ENCODE peak calls at places on chromosome 21, in four cellular contexts. P is K562, L is A549, C is GM12878. O is an unnamed sample.

GRCh38 chr21:14259669-14260458 is 43.9 kb downstream of the RBM11 start:
- DNase-seq in C (no peak), P (peak; percentile 43), L (peak; percentile 37), O (peak; percentile 51)

GRCh38 chr21:32102426-32102825 is 176.4 kb downstream of the MIS18A start:
- DNase-seq in P (no peak), C (no peak), L (no peak), O (no peak)

GRCh38 chr21:31688603-31689368 is 29.3 kb downstream of the SOD1 start:
- DNase-seq in C (no peak), L (no peak), P (no peak), O (no peak)

GRCh38 chr21:24941316-24942185 is 665.7 kb downstream of the MRPL39 start:
- DNase-seq in L (no peak), P (no peak), C (no peak), O (no peak)

GRCh38 chr21:43881283-43881682 is 16.3 kb downstream of the AGPAT3 start:
- DNase-seq in L (no peak), C (no peak), P (no peak), O (no peak)

GRCh38 chr21:31985398-31985797 is 112.6 kb downstream of the HUNK start:
- DNase-seq in C (no peak), L (no peak), P (no peak), O (no peak)

GRCh38 chr21:21029159-21029558 is 30.9 kb downstream of the NCAM2 start:
- DNase-seq in P (no peak), C (no peak), L (no peak), O (peak; percentile 18)

GRCh38 chr21:32917392-32918135 is 108.2 kb upstream of the OLIG2 start:
- DNase-seq in P (no peak), C (no peak), L (no peak), O (no peak)

GRCh38 chr21:31618696-31619430 is 40.6 kb upstream of the SOD1 start:
- DNase-seq in P (no peak), C (no peak), L (no peak), O (peak; percentile 33)

GRCh38 chr21:15363921-15364320 is 299.1 kb upstream of the NRIP1 start:
- DNase-seq in C (no peak), L (no peak), P (no peak), O (no peak)

GRCh38 chr21:45556645-45557601 is 14.7 kb upstream of the SLC19A1 start:
- DNase-seq in L (no peak), C (no peak), P (no peak), O (peak; percentile 73)

GRCh38 chr21:45554477-45555175 is 12.4 kb upstream of the SLC19A1 start:
- DNase-seq in P (peak; percentile 92), L (peak; percentile 68), C (peak; percentile 23), O (peak; percentile 81)

GRCh38 chr21:45555557-45556301 is 13.5 kb upstream of the SLC19A1 start:
- DNase-seq in C (peak; percentile 56), L (peak; percentile 91), P (peak; percentile 93), O (peak; percentile 94)

GRCh38 chr21:45556302-45556644 is 14.0 kb upstream of the SLC19A1 start:
- DNase-seq in L (no peak), P (no peak), C (no peak), O (no peak)

GRCh38 chr21:45555251-45555556 is 13.0 kb upstream of the SLC19A1 start:
- DNase-seq in P (no peak), L (no peak), C (no peak), O (no peak)
- H3K4me3 ChIP-seq in P (peak overlapping the region; percentile 40), L (peak overlapping the region; percentile 56), C (peak overlapping the region; percentile 69), O (no peak overlapping the region)

GRCh38 chr21:36854391-36854790 is 112.1 kb downstream of the HLCS start:
- DNase-seq in P (peak; percentile 72), L (peak; percentile 75), C (no peak), O (peak; percentile 70)
- TF ChIP-seq MAX in P (no peak), L (no peak), C (no peak), O (no peak)

DNA sequence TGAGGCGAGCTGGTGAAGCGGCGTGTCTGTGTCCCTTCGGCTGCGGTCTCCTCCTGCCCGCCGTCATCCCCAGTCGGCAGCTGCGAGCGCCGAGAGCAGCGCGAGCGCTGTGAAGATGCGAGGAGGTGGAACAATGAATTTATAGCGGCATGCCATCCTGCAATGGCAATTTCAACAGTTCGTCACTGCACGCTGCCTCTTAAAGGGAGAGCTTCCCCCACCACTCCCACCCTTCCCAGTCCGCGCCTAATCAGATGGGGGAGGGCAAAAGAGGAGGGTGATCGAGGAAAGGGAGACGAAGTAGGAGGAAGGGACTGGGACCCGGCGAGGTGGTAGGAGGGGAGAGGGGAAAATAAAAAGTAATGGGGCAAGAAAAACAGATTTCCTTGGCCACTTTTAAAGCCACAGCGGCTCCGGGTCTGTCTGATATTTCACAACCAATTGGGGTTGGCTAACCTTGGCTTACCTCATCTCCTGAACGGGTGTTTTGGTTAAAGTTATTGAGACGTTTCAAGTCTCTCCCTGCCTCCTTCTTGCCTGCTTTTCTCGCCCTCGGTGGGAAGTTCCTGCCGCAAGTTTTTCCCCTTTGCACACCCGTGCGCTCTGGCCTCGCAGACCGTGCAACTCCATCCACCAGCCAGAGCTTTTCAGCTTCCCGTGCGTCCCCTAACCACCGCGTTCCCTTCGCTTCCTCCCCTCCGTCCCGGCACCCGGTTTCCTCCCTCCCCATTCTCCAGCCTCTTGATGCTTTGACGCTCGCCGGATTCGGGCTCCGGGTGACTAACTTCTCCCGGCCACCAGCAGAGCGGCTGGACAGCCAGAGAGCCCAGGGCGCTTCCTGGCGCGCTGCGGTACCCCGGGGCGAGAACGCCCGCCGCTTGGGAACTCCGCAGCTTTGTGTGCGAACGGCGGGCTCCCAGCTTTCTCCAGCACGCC is at the start of gene ADAMTS5:
- DNase-seq in L (no peak), P (no peak), C (no peak), O (peak; percentile 75)
- TF ChIP-seq MYC in L (no peak), P (no peak), C (no peak), O (no peak)

DNA sequence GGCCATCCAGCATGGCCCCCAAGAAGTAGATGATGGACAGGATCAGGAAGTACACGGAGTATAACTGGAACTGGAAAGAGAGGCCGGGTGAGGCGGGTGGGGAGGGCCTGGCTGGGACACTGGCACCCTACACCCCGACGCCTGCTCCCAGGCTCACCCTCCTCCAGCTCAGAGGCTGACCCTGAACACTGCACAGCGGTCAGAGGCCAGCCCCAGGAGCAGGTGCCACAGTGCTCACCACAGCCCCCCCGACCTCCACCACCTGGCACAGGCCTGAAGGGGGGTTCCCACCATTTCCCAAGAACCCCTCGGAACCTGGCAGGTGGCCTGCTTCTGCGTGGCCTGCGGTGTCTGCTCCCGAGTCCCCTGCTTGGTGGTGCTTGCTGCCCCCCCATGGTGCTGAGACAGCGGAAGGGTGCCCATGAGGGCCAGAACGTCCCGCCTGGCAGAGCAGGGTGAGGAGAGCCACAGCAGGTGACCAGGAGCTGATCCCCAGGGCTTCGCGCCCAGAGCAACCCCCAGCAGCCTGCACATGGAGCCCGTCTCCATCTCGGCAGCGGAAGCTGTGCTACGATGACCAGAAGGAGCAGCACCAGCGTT is 26.1 kb downstream of the SLC19A1 start:
- DNase-seq in P (no peak), L (no peak), C (no peak), O (no peak)
- H3K4me3 ChIP-seq in P (no peak overlapping the region), L (no peak overlapping the region), C (no peak overlapping the region), O (no peak overlapping the region)

GRCh38 chr21:37658121-37658993 is 257.9 kb downstream of the KCNJ6 start:
- DNase-seq in L (no peak), P (no peak), C (no peak), O (no peak)
- TF ChIP-seq MAX in L (no peak), P (no peak), C (no peak), O (no peak)

DNA sequence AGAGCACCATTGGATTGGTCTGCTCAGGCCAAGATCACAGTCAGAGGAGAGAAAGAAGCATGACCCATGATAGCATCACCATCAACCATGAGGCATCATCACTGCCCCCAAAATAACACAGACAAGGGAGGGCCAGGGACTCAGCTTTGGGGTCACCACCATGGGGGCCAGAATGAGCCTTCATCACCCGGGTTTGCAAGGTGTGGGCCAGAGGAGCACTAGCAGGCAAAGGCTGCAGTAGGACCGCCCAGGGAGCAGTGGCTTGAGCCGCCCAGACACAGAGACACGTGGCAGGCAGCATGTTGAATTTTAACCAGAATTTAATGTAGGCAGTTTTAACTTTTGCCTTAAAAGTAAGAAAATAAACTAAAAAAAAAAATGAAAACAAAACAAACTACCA is 53.7 kb upstream of the TMPRSS2 start:
- DNase-seq in C (no peak), L (no peak), P (no peak), O (no peak)
- TF ChIP-seq MYC in C (no peak), L (no peak), P (no peak), O (no peak)

DNA sequence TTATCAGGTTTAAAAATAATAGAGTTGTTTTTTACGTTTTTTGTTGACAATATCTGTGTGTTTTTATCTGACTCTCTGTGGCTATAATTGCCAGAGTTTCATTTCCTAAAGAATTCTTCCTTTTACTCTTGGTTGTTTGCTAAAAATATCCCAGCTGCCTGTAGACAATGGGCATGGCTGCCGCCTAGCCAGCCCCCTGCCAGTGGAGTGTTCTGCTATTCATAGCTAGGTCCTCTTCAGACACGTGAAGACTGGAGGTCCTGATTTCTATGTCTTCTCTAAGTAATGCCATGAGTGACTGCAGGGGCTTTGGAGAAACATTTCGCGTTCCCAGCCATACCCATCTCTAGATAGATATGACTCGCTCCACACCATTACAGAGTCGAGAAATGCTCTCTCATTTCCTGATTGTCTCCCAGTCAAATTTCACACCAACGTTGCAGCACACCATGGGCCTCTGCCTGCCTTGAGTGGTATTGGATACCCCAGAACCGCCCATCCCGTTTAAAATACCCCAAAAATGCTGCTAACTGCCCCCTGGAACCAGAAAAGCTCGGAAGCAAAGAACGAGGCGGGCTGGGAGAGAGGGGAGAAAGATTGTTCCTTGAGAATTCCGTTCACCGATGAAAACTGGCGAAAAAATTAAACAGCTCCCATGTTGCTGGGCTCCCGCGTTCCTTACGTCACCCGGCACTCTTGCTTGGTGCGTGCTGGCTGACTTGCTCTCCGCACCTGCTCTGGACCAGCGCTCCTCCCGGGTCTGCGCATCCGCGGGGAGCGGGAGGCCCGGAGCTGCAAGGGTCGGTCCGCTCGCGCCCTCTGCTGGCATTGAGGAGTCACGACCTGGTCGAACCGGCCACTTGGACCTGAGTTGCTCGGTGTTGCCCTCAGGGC is 99.3 kb upstream of the BACE2 start:
- DNase-seq in L (peak; percentile 68), P (peak; percentile 82), C (no peak), O (peak; percentile 62)
- H3K4me3 ChIP-seq in L (peak overlapping the region; percentile 31), P (no peak overlapping the region), C (no peak overlapping the region), O (no peak overlapping the region)

GRCh38 chr21:45390121-45390751 is 14.7 kb upstream of the COL18A1 start:
- DNase-seq in C (no peak), P (no peak), L (no peak), O (no peak)

GRCh38 chr21:45388011-45388521 is 16.9 kb upstream of the COL18A1 start:
- DNase-seq in L (no peak), C (no peak), P (no peak), O (no peak)

GRCh38 chr21:45386728-45387371 is 18.1 kb upstream of the COL18A1 start:
- DNase-seq in L (peak; percentile 45), P (peak; percentile 46), C (no peak), O (peak; percentile 48)

GRCh38 chr21:45387506-45387905 is 17.5 kb upstream of the COL18A1 start:
- DNase-seq in L (no peak), C (no peak), P (no peak), O (no peak)

GRCh38 chr21:45388611-45389296 is 16.2 kb upstream of the COL18A1 start:
- DNase-seq in C (no peak), L (no peak), P (no peak), O (no peak)
- TF ChIP-seq MAX in C (no peak), L (no peak), P (no peak), O (no peak)

DNA sequence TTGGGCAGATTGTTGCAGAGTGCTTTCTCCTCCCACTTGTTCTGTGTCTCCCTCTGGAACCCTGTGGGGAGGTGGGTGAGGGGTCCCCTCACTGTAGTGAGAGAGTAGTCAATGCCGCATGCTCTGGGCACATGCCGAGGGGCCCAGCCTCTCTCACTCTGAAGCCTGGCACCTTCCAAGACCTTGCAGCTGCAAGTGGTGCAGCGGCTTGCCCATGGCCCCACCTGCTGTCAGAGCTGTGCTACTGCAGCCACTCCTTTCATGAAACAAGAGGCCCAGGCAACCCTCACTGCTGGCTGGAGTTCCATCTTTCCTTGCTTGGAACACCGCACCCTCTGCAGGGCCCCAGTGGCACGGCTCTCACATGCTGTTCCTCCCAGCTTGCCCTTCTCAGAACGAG is 58.4 kb upstream of the COL6A1 start:
- DNase-seq in P (peak; percentile 49), C (no peak), L (peak; percentile 58), O (peak; percentile 26)
- TF ChIP-seq MYC in P (no peak), C (no peak), L (no peak), O (no peak)